ENCODE peak calls at places on chromosomes 6 and 20, in six cellular contexts. I is BE2C; R is CD8-positive, alpha-beta memory T cell; Z is pancreas; K is cardiac muscle cell; D is astrocyte. M is an unnamed sample.

GRCh38 chr6:38915205-38915925 is 133.2 kb upstream of the GLP1R start:
- DNase-seq in I (no peak), R (no peak), Z (no peak), K (no peak), D (no peak), M (no peak)

GRCh38 chr20:63172726-63173125 is 43.2 kb downstream of the YTHDF1 start:
- DNase-seq in I (no peak), R (no peak), Z (no peak), K (no peak), D (no peak), M (peak; percentile 67)

GRCh38 chr6:70734979-70735378 is 67.3 kb downstream of the SMAP1 start:
- DNase-seq in I (no peak), R (no peak), Z (no peak), K (no peak), D (no peak), M (no peak)

GRCh38 chr20:21436186-21436585 is 38.9 kb upstream of the NKX2-4 start:
- DNase-seq in I (no peak), R (no peak), Z (no peak), K (peak; percentile 32), D (peak; percentile 95), M (no peak)

GRCh38 chr20:35886537-35886936 is 67.8 kb downstream of the SCAND1 start:
- DNase-seq in I (peak; percentile 93), R (no peak), Z (no peak), K (no peak), D (no peak), M (no peak)

GRCh38 chr20:59055302-59055701 is 12.7 kb upstream of the PRELID3B start:
- DNase-seq in I (no peak), R (no peak), Z (no peak), K (peak; percentile 34), D (no peak), M (no peak)

GRCh38 chr6:157840776-157841175 is 17.7 kb downstream of the SNX9 start:
- DNase-seq in I (no peak), R (no peak), Z (no peak), K (peak; percentile 49), D (peak; percentile 65), M (no peak)

GRCh38 chr6:12182676-12183075 is 107.5 kb upstream of the EDN1 start:
- DNase-seq in I (no peak), R (no peak), Z (no peak), K (no peak), D (peak; percentile 57), M (no peak)

GRCh38 chr6:69005194-69005593 is 370.1 kb downstream of the ADGRB3 start:
- DNase-seq in I (no peak), R (no peak), Z (no peak), K (no peak), D (peak; percentile 75), M (no peak)

GRCh38 chr6:89348372-89348771 is 4.2 kb downstream of the UBE2J1 start:
- DNase-seq in I (no peak), R (no peak), Z (no peak), K (no peak), D (peak; percentile 66), M (no peak)

GRCh38 chr6:32772656-32773055 is 9.3 kb upstream of the HLA-DQB2 start:
- DNase-seq in I (no peak), R (no peak), Z (no peak), K (no peak), D (no peak), M (no peak)

GRCh38 chr6:161354241-161354840 is 80.5 kb upstream of the AGPAT4 start:
- DNase-seq in I (no peak), R (no peak), Z (no peak), K (no peak), D (no peak), M (no peak)

GRCh38 chr6:71368284-71368683 is 79.7 kb downstream of the OGFRL1 start:
- DNase-seq in I (no peak), R (no peak), Z (no peak), K (no peak), D (no peak), M (no peak)

GRCh38 chr6:110053395-110054240 is 75.5 kb downstream of the GPR6 start:
- DNase-seq in I (no peak), R (no peak), Z (peak; percentile 29), K (peak; percentile 75), D (peak; percentile 39), M (peak; percentile 57)

GRCh38 chr6:125953502-125953875 is 3.1 kb upstream of the HINT3 start:
- DNase-seq in I (peak; percentile 51), R (no peak), Z (peak; percentile 69), K (no peak), D (no peak), M (peak; percentile 66)

GRCh38 chr6:37761872-37762271 is 57.7 kb upstream of the ZFAND3 start:
- DNase-seq in I (no peak), R (no peak), Z (no peak), K (no peak), D (no peak), M (peak; percentile 59)

GRCh38 chr6:164370773-164371172 is 938.6 kb downstream of the C6orf118 start:
- DNase-seq in I (no peak), R (no peak), Z (no peak), K (peak; percentile 42), D (peak; percentile 10), M (no peak)

GRCh38 chr20:25399038-25399430 is 8.4 kb upstream of the ABHD12 start:
- DNase-seq in I (peak; percentile 30), R (no peak), Z (peak; percentile 63), K (peak; percentile 82), D (peak; percentile 49), M (no peak)

GRCh38 chr6:137656735-137657134 is 162.5 kb upstream of the OLIG3 start:
- DNase-seq in I (no peak), R (no peak), Z (no peak), K (no peak), D (no peak), M (no peak)

GRCh38 chr6:154602708-154603107 is 92.2 kb upstream of the CNKSR3 start:
- DNase-seq in I (no peak), R (no peak), Z (no peak), K (peak; percentile 34), D (peak; percentile 19), M (no peak)

GRCh38 chr20:59955131-59955796 is 3.0 kb upstream of the CDH26 start:
- DNase-seq in I (no peak), R (no peak), Z (no peak), K (no peak), D (no peak), M (peak; percentile 77)

GRCh38 chr20:17680836-17681740 is 954 bp downstream of the RRBP1 start:
- DNase-seq in I (peak; percentile 89), R (peak; percentile 73), Z (peak; percentile 87), K (peak; percentile 83), D (peak; percentile 34), M (peak; percentile 92)

GRCh38 chr6:51025082-51025777 is 206.6 kb downstream of the TFAP2B start:
- DNase-seq in I (no peak), R (no peak), Z (no peak), K (no peak), D (peak; percentile 75), M (no peak)

GRCh38 chr6:69791065-69791471 is 5.7 kb downstream of the LMBRD1 start:
- DNase-seq in I (no peak), R (no peak), Z (no peak), K (no peak), D (peak; percentile 27), M (no peak)

GRCh38 chr6:134744301-134744700 is 205.6 kb downstream of the ALDH8A1 start:
- DNase-seq in I (no peak), R (no peak), Z (no peak), K (no peak), D (peak; percentile 29), M (no peak)

GRCh38 chr6:127457444-127458064 is 1.6 kb downstream of the KIAA0408 start:
- DNase-seq in I (no peak), R (no peak), Z (no peak), K (peak; percentile 94), D (peak; percentile 80), M (no peak)

GRCh38 chr6:105592329-105592728 is 189.4 kb upstream of the PREP start:
- DNase-seq in I (no peak), R (no peak), Z (no peak), K (no peak), D (peak; percentile 98), M (no peak)

GRCh38 chr20:38308447-38308846 is 4.5 kb downstream of the BPI start:
- DNase-seq in I (no peak), R (no peak), Z (no peak), K (no peak), D (no peak), M (no peak)

GRCh38 chr6:105038259-105038658 is 81.4 kb downstream of the LIN28B start:
- DNase-seq in I (peak; percentile 21), R (no peak), Z (no peak), K (peak; percentile 1), D (no peak), M (peak; percentile 41)

GRCh38 chr20:46544576-46544975 is 5.9 kb downstream of the OCSTAMP start:
- DNase-seq in I (no peak), R (no peak), Z (no peak), K (peak; percentile 38), D (no peak), M (no peak)

GRCh38 chr6:142845624-142846458 is 99.1 kb downstream of the HIVEP2 start:
- DNase-seq in I (peak; percentile 93), R (peak; percentile 41), Z (peak; percentile 81), K (peak; percentile 94), D (peak; percentile 79), M (peak; percentile 83)

GRCh38 chr6:112251170-112251945 is 3.0 kb downstream of the LAMA4 start:
- DNase-seq in I (no peak), R (no peak), Z (no peak), K (peak; percentile 86), D (peak; percentile 87), M (no peak)

DNA sequence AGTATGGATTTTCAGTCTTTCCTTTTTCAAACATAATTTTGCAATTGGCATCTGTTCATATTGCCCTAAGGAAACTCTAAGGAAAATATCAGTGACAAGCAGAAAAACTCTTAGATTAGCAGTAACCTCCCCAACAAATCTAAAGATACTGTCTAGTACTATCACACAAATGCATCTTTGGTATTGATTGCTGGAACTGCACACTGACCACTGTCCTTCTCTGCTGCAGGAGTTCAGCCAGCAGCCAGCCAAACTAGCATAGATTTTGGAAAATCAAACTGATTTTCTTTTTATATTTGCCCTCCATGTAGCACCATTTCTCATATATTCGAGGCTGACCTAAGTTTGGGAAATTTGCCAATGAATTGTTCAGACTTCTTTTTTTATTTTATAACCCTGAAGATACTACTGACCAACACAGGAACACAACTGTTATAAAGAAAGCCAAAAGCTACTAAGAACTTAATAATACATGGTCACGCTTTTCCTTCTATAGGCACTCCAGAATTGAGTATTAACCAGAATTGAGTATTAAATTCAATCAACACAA is 51.9 kb upstream of the TBX18 start:
- DNase-seq in I (no peak), R (no peak), Z (no peak), K (peak; percentile 43), D (no peak), M (no peak)
- H3K4me3 ChIP-seq in I (no peak overlapping the region), R (no peak overlapping the region), Z (no peak overlapping the region), K (no peak overlapping the region), D (no peak overlapping the region), M (no peak overlapping the region)

GRCh38 chr6:27584326-27584725 is 111.4 kb upstream of the ZNF184 start:
- DNase-seq in I (no peak), R (no peak), Z (no peak), K (no peak), D (no peak), M (no peak)
- H3K9me3 ChIP-seq in I (no peaks in the 10 kb centered on the region), R (no peaks in the 10 kb centered on the region), Z (no peaks in the 10 kb centered on the region), K (no peaks in the 10 kb centered on the region), D (no peaks in the 10 kb centered on the region), M (no peaks in the 10 kb centered on the region)

GRCh38 chr6:166691199-166691598 is 64.1 kb upstream of the RPS6KA2 start:
- DNase-seq in I (no peak), R (no peak), Z (peak; percentile 46), K (peak; percentile 52), D (peak; percentile 75), M (no peak)
- H3K4me3 ChIP-seq in I (no peak overlapping the region), R (no peak overlapping the region), Z (no peak overlapping the region), K (no peak overlapping the region), D (no peak overlapping the region), M (no peak overlapping the region)

GRCh38 chr6:156582509-156582992 is 194.6 kb upstream of the ARID1B start:
- DNase-seq in I (no peak), R (no peak), Z (no peak), K (no peak), D (no peak), M (no peak)
- H3K9me3 ChIP-seq in I (peaks cover 6% of the 10 kb centered on the region), R (no peaks in the 10 kb centered on the region), Z (no peaks in the 10 kb centered on the region), K (no peaks in the 10 kb centered on the region), D (no peaks in the 10 kb centered on the region), M (peaks cover 5% of the 10 kb centered on the region)